ENCODE peak calls at places on chromosomes 5 and 9, in four cellular contexts. Y, C, L and J are unnamed samples.

GRCh38 chr5:175873090-175873454 is 1.7 kb downstream of the CPLX2 start:
- DNase-seq in Y (no peak), L (peak), C (no peak), J (peak)

GRCh38 chr5:43316421-43316820 is 3.2 kb upstream of the HMGCS1 start:
- DNase-seq in L (no peak), Y (no peak), C (no peak), J (no peak)

GRCh38 chr9:131889437-131890244 is 149.8 kb upstream of the RAPGEF1 start:
- DNase-seq in C (no peak), Y (peak), L (no peak), J (no peak)

GRCh38 chr5:44538831-44539539 is 149.8 kb upstream of the FGF10 start:
- DNase-seq in Y (no peak), C (peak), L (no peak), J (peak)

GRCh38 chr9:100474082-100474949 is 1.4 kb downstream of the TMEFF1 start:
- DNase-seq in C (no peak), Y (no peak), L (peak), J (no peak)

GRCh38 chr9:16312116-16312515 is 558.4 kb downstream of the BNC2 start:
- DNase-seq in L (no peak), C (peak), Y (no peak), J (peak)

GRCh38 chr5:128062172-128062746 is 21.3 kb upstream of the SLC12A2 start:
- DNase-seq in Y (no peak), C (peak), L (no peak), J (peak)

GRCh38 chr5:172473427-172473826 is 19.1 kb upstream of the SH3PXD2B start:
- DNase-seq in Y (no peak), C (no peak), L (no peak), J (no peak)

GRCh38 chr5:78706381-78706780 is 57.8 kb upstream of the LHFPL2 start:
- DNase-seq in C (no peak), Y (no peak), L (no peak), J (peak)

GRCh38 chr5:172635038-172635437 is 6.0 kb upstream of the NEURL1B start:
- DNase-seq in C (no peak), L (no peak), Y (no peak), J (no peak)

GRCh38 chr5:79416499-79416898 is 97.4 kb downstream of the HOMER1 start:
- DNase-seq in C (peak), Y (no peak), L (peak), J (peak)

GRCh38 chr5:43208658-43209057 is 16.6 kb downstream of the NIM1K start:
- DNase-seq in Y (no peak), C (no peak), L (no peak), J (no peak)

GRCh38 chr5:123186762-123187161 is 97.7 kb downstream of the PRDM6 start:
- DNase-seq in L (peak), C (no peak), Y (no peak), J (no peak)

GRCh38 chr5:69035665-69036064 is 58.1 kb upstream of the SLC30A5 start:
- DNase-seq in C (peak), L (no peak), Y (no peak), J (no peak)

GRCh38 chr9:69981686-69982450 is 61.8 kb upstream of the MAMDC2 start:
- DNase-seq in L (peak), Y (no peak), C (peak), J (peak)

GRCh38 chr9:76433851-76434250 is 25.1 kb upstream of the GCNT1 start:
- DNase-seq in Y (no peak), C (no peak), L (no peak), J (peak)

GRCh38 chr5:108373426-108373825 is 8.5 kb downstream of the FBXL17 start:
- DNase-seq in C (no peak), Y (no peak), L (no peak), J (no peak)

GRCh38 chr5:22577006-22577405 is 276.1 kb downstream of the CDH12 start:
- DNase-seq in Y (no peak), L (no peak), C (no peak), J (no peak)

GRCh38 chr5:65163698-65164097 is 318.0 kb downstream of the ADAMTS6 start:
- DNase-seq in L (no peak), Y (no peak), C (no peak), J (peak)

GRCh38 chr5:18517641-18518380 is 883.6 kb downstream of the TAF11L14 start:
- DNase-seq in Y (no peak), C (no peak), L (no peak), J (no peak)

GRCh38 chr5:90940227-90940995 is 381.8 kb downstream of the ADGRV1 start:
- DNase-seq in C (no peak), Y (no peak), L (peak), J (peak)

GRCh38 chr9:121718063-121718462 is 66.6 kb downstream of the DAB2IP start:
- DNase-seq in Y (no peak), L (peak), C (peak), J (no peak)

GRCh38 chr5:17132444-17133083 is 84.9 kb upstream of the BASP1 start:
- DNase-seq in C (peak), Y (no peak), L (peak), J (peak)

GRCh38 chr5:130316971-130317421 is 412.7 kb downstream of the CHSY3 start:
- DNase-seq in C (no peak), Y (no peak), L (peak), J (no peak)

GRCh38 chr9:312596-313320 is 98.1 kb downstream of the DOCK8 start:
- DNase-seq in C (no peak), L (no peak), Y (no peak), J (no peak)

GRCh38 chr9:15329539-15330109 is 22.6 kb upstream of the TTC39B start:
- DNase-seq in L (no peak), Y (no peak), C (no peak), J (peak)

GRCh38 chr5:66209350-66209749 is 65.2 kb downstream of the SREK1 start:
- DNase-seq in L (no peak), Y (no peak), C (no peak), J (no peak)

GRCh38 chr5:14672508-14673394 is 8.2 kb downstream of the OTULIN start:
- DNase-seq in Y (no peak), C (no peak), L (no peak), J (no peak)

GRCh38 chr5:167406503-167406902 is 884.9 kb upstream of the WWC1 start:
- DNase-seq in C (no peak), Y (no peak), L (no peak), J (no peak)

GRCh38 chr5:126683912-126684311 is 83.2 kb downstream of the PHAX start:
- DNase-seq in C (no peak), L (no peak), Y (no peak), J (no peak)

GRCh38 chr5:126676195-126676624 is 75.5 kb downstream of the PHAX start:
- DNase-seq in L (peak), C (peak), Y (peak), J (peak)

GRCh38 chr5:126677101-126677500 is 76.4 kb downstream of the PHAX start:
- DNase-seq in C (no peak), Y (no peak), L (no peak), J (no peak)

GRCh38 chr5:126681970-126682369 is 81.2 kb downstream of the PHAX start:
- DNase-seq in C (no peak), Y (no peak), L (no peak), J (no peak)

DNA sequence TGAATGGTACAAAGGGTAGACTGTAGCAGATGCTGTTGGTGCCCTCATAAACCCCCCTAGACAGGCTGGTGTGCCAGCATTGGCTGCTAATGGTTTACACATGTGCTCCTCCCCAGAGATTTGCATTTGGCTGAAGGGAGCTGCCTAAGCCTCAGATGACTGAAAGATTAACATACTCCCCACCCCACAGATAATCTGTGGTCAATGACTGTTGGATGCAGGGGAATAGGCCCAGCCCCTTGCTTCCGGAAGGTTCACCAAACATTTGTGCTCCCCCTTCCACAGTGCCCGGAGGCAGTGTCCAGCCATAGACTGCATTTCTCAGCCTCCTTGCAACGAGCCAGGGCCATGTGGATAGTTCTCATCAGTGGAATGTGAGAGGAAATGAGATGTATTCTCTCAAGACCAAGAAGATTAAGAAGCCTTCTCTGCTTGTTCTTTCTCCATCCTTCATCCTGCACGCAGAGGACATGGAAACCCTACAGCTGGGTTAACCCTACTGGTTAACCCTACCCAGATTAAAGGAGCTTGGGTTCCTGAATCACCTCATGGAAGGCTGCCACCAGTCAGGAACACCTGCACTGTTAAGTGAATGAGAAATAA is 79.6 kb downstream of the PHAX start:
- DNase-seq in L (peak), Y (no peak), C (peak), J (peak)
- H3K4me3 ChIP-seq in L (no peak), Y (no peak), C (no peak), J (no peak)

DNA sequence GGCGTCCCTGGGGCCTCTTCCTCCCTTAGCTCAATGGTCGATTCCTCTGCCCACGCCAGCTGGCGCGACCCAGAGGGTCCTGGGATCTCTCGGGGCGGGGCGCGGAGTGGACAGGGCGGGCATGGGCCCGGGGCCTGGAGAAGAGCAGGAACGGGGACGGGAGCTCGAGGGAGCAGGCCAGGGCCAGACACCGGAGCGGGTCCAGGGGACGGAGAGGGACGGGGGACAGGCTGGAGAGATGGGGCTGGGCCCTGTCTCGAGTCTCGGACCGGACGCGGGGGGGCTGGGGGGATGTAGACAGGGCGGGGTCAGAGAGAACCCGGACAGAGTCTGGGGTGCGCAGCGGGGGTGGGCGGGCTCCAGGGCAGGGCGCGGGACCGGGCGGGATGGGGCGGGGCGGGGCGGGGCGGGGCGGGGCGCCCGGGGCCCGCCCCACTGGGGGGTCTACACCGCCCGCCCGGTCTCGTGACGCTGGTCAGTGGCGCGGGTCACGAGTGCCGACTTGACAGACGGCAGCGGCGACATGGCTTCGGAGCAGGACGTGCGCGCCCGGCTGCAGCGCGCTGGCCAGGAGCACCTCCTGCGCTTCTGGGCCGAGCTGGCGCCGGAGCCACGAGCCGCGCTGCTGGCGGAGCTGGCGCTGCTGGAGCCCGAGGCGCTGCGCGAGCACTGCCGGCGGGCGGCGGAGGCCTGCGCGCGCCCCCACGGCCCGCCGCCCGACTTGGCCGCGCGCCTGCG is at the start of gene UAP1L1:
- DNase-seq in C (peak), L (peak), Y (peak), J (peak)
- TF ChIP-seq CTCF in C (no peak), L (no peak), Y (no peak), J (no peak)

GRCh38 chr5:72293495-72294055 is 26.5 kb downstream of the MRPS27 start:
- DNase-seq in C (no peak), L (no peak), Y (no peak), J (no peak)

GRCh38 chr5:72294473-72294872 is 25.6 kb downstream of the MRPS27 start:
- DNase-seq in L (no peak), C (no peak), Y (no peak), J (no peak)

GRCh38 chr5:72295539-72295938 is 24.5 kb downstream of the MRPS27 start:
- DNase-seq in C (no peak), L (no peak), Y (no peak), J (no peak)

GRCh38 chr5:72298711-72299110 is 21.3 kb downstream of the MRPS27 start:
- DNase-seq in Y (no peak), L (no peak), C (no peak), J (no peak)

DNA sequence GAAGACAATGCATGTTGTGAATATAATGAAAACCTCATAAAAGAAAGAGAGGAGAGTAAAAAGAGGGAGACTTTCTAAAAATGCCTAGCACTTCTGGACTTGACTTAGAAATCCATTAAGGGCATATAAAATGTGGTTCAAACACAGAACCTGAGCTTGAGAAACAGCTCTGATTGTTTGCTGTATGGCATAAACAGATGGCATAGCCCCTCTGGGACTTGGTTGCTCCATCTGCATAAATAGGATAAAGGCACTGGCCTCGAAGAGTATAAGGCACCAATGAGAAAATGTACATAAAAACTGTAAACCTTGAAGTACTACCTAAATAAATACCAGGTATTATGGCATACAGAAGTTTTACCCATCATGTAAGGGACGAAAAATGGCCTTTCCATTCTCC is 23.8 kb downstream of the MRPS27 start:
- DNase-seq in Y (no peak), L (no peak), C (no peak), J (no peak)
- H3K4me3 ChIP-seq in Y (no peak), L (no peak), C (no peak), J (no peak)

GRCh38 chr5:104344809-104345512 is 782.4 kb upstream of the NUDT12 start:
- DNase-seq in Y (no peak), C (peak), L (peak), J (peak)

GRCh38 chr5:104345513-104345823 is 782.9 kb upstream of the NUDT12 start:
- DNase-seq in L (no peak), C (no peak), Y (no peak), J (no peak)

GRCh38 chr5:104352954-104353353 is 790.4 kb upstream of the NUDT12 start:
- DNase-seq in Y (no peak), C (no peak), L (no peak), J (no peak)

DNA sequence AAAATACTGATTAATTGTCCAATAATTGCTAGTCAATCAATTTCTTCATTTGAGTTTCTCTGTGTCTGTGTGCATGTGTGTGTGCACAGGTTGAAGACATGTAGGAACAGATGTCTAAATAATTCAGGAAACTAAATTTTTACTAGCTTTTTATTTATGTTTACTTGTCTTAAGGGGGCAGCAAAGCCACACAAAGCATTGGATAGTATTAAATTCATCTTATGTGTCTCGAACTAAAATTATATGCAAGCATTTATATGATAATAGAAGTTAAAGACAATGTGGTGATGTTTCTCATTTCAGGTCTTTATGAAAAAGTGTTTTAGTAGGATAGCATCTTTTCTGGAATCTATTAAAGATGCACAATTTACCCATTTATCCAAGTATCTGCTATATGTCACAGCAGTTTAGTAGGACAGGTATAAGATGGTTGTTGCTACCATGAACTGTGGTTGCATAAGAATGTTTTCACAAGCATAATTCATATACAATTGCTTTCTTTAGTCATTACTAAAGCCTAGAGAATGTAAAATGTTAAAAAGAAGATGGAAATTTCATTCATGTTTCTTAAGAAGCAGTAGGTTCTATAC is 784.6 kb upstream of the NUDT12 start:
- DNase-seq in C (peak), L (peak), Y (no peak), J (peak)
- TF ChIP-seq CTCF in C (peak), L (peak), Y (no peak), J (peak)

DNA sequence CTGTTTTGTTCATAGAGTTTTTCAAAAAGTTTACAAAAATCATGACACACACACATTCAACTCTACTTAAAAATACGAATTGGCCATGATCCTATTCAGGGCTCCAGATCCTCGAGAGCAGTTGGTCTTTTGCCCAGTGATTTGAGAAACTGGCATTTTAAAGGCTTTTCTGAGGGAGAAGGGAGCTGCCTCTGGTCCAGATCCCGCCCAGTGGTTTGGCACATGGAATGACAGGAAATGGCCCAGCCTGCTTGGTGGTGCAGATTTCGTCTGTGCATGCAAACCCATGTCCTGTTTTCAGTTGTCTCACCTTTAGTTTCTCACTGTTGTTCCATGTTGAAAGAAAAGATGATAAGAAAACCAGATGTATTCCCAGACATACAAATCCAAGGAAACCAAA is 3.6 kb downstream of the CAMK4 start:
- DNase-seq in C (peak), L (no peak), Y (no peak), J (no peak)
- H3K4me3 ChIP-seq in C (no peak), L (no peak), Y (no peak), J (no peak)

GRCh38 chr5:141234109-141234508 is 11.0 kb downstream of the PCDHB14 start:
- DNase-seq in Y (no peak), C (peak), L (no peak), J (peak)
- TF ChIP-seq CTCF in Y (peak), C (peak), L (peak), J (peak)

DNA sequence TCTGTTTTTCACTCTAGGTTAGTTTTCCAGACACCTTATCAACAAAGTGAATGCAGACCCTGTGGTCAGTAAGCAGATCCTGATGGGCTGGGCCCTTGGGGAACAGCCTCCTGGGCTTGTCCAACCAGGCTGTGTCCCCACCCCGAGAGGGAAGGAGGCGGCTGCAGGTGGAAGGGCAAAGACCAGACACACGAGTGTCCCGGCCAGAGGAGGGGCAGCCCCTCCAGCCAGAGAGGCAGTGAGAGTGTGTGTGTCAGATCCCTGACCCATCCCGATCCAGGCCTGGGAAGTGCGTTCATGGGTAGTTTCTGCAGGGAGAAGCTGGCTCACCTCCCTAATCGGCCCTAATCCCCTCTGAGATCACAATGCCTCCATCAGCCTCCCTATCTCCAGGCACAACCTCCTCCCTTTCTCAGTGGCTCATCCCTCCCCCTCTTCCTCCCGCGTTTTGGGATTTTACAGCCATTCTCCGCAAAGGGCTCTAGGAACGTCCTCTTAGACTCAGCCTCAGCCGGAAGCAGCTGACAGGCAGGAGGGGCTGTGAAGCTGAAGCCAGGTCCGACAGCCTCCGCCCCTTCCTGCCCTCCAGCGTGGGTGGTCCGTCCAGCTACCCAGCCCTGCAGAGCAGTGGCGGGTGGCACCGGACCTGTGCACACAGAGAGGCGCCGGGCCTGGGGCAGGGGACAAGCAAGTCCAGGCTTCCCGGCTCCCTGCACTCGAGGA is 9.7 kb downstream of the SLC12A7 start:
- DNase-seq in L (peak), Y (no peak), C (peak), J (no peak)
- H3K4me3 ChIP-seq in L (peak), Y (no peak), C (no peak), J (no peak)

GRCh38 chr9:35706951-35707350 is 17.2 kb upstream of the TPM2 start:
- DNase-seq in C (no peak), Y (no peak), L (no peak), J (no peak)
- TF ChIP-seq CTCF in C (no peak), Y (no peak), L (no peak), J (no peak)

DNA sequence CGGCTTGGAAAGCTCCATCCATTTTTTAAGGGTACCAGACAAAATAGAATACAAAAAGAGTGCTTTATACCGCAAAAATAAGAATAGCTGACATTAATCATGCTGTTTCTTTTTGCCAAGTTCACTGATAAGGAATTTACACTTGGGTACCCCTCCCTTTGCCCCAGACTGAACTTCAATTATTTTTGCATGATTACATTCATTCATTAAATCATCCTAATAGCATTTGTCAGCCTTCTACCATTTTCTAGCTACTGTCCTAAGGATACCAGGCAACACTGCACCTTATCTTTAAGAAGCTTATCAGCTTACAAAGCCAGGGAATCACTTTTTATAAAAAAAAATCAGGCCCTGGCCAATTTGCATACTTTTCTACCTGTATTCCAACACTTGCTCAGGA is 48.4 kb downstream of the YIPF5 start:
- DNase-seq in L (no peak), C (no peak), Y (no peak), J (no peak)
- H3K4me3 ChIP-seq in L (no peak), C (no peak), Y (no peak), J (no peak)